ENCODE peak calls at places on chromosomes 2 and 18, in ten cellular contexts. Y, S, A, U, Q, M, B, G, V and K are unnamed samples. For H3K36me3, the result is how much of the 10 kb centered on the place peaks cover.

GRCh38 chr18:69444221-69444620 is 43.5 kb downstream of the DOK6 start:
- DNase-seq in Y (no peak), S (no peak), A (no peak), U (no peak), Q (no peak), M (no peak), B (no peak), G (no peak), V (no peak), K (no peak)

GRCh38 chr2:168156661-168157060 is 90.7 kb downstream of the STK39 start:
- DNase-seq in Y (no peak), S (no peak), A (peak), U (no peak), Q (peak), M (no peak), B (no peak), G (no peak), V (peak), K (peak)

GRCh38 chr2:127859712-127860085 is 1.7 kb upstream of the POLR2D start:
- DNase-seq in Y (peak), S (peak), A (no peak), U (no peak), Q (peak), M (peak), B (no peak), G (peak), V (no peak), K (no peak)

GRCh38 chr18:23210526-23210925 is 75.2 kb downstream of the CABLES1 start:
- DNase-seq in Y (no peak), S (no peak), A (no peak), U (no peak), Q (no peak), M (no peak), B (no peak), G (no peak), V (no peak), K (no peak)

GRCh38 chr18:24818069-24818395 is 357.6 kb downstream of the HRH4 start:
- DNase-seq in Y (no peak), S (no peak), A (no peak), U (no peak), Q (no peak), M (no peak), B (no peak), G (no peak), V (no peak), K (no peak)

GRCh38 chr2:135175177-135175576 is 123.1 kb downstream of the RAB3GAP1 start:
- DNase-seq in Y (peak), S (no peak), A (no peak), U (no peak), Q (no peak), M (no peak), B (no peak), G (no peak), V (no peak), K (no peak)

GRCh38 chr2:240914645-240915525 is 8.7 kb downstream of the CROCC2 start:
- DNase-seq in Y (peak), S (peak), A (no peak), U (no peak), Q (no peak), M (no peak), B (no peak), G (no peak), V (peak), K (no peak)

GRCh38 chr2:12330916-12331315 is 385.8 kb upstream of the TRIB2 start:
- DNase-seq in Y (no peak), S (no peak), A (no peak), U (no peak), Q (no peak), M (no peak), B (no peak), G (no peak), V (no peak), K (no peak)

GRCh38 chr2:104481341-104481740 is 372.6 kb upstream of the POU3F3 start:
- DNase-seq in Y (no peak), S (no peak), A (no peak), U (no peak), Q (no peak), M (no peak), B (no peak), G (no peak), V (no peak), K (no peak)

GRCh38 chr2:2855297-2855696 is 522.3 kb downstream of the EIPR1 start:
- DNase-seq in Y (no peak), S (no peak), A (no peak), U (no peak), Q (no peak), M (no peak), B (no peak), G (no peak), V (no peak), K (no peak)

GRCh38 chr2:176473177-176473576 is 203.9 kb downstream of the MTX2 start:
- DNase-seq in Y (no peak), S (no peak), A (peak), U (peak), Q (peak), M (no peak), B (no peak), G (no peak), V (no peak), K (peak)

GRCh38 chr2:203394519-203395227 is 66.5 kb downstream of the ABI2 start:
- DNase-seq in Y (no peak), S (no peak), A (no peak), U (no peak), Q (no peak), M (no peak), B (no peak), G (peak), V (no peak), K (no peak)

GRCh38 chr2:98912221-98912851 is 23.7 kb downstream of the CRACDL start:
- DNase-seq in Y (peak), S (peak), A (peak), U (peak), Q (no peak), M (no peak), B (no peak), G (no peak), V (no peak), K (peak)

GRCh38 chr2:177315303-177315887 is 50.9 kb upstream of the NFE2L2 start:
- DNase-seq in Y (no peak), S (no peak), A (no peak), U (no peak), Q (no peak), M (no peak), B (no peak), G (no peak), V (no peak), K (no peak)

GRCh38 chr2:75503048-75503607 is 57.6 kb downstream of the EVA1A start:
- DNase-seq in Y (no peak), S (no peak), A (no peak), U (no peak), Q (no peak), M (no peak), B (no peak), G (no peak), V (no peak), K (no peak)

GRCh38 chr2:36562973-36563532 is 34.9 kb downstream of the FEZ2 start:
- DNase-seq in Y (no peak), S (no peak), A (no peak), U (no peak), Q (no peak), M (no peak), B (no peak), G (no peak), V (no peak), K (no peak)

GRCh38 chr18:61972389-61973264 is 79.8 kb upstream of the RNF152 start:
- DNase-seq in Y (no peak), S (no peak), A (no peak), U (no peak), Q (no peak), M (no peak), B (no peak), G (no peak), V (no peak), K (no peak)

GRCh38 chr2:43057026-43057741 is 169.2 kb downstream of the ZFP36L2 start:
- DNase-seq in Y (peak), S (peak), A (peak), U (peak), Q (no peak), M (no peak), B (no peak), G (no peak), V (peak), K (peak)

GRCh38 chr18:34196231-34196630 is 28.5 kb downstream of the NOL4 start:
- DNase-seq in Y (no peak), S (no peak), A (no peak), U (no peak), Q (no peak), M (no peak), B (no peak), G (no peak), V (no peak), K (no peak)

GRCh38 chr2:20513946-20514345 is 67.1 kb downstream of the RHOB start:
- DNase-seq in Y (no peak), S (no peak), A (no peak), U (peak), Q (no peak), M (no peak), B (no peak), G (no peak), V (peak), K (no peak)

GRCh38 chr2:64727843-64728463 is 74.2 kb upstream of the SERTAD2 start:
- DNase-seq in Y (no peak), S (peak), A (no peak), U (no peak), Q (no peak), M (no peak), B (no peak), G (no peak), V (no peak), K (no peak)

GRCh38 chr18:32301976-32302743 is 112.3 kb downstream of the MEP1B start:
- DNase-seq in Y (no peak), S (no peak), A (no peak), U (no peak), Q (no peak), M (no peak), B (no peak), G (no peak), V (no peak), K (no peak)

GRCh38 chr18:13726972-13727331 is 479 bp downstream of the RNMT start:
- DNase-seq in Y (peak), S (no peak), A (no peak), U (peak), Q (peak), M (no peak), B (no peak), G (peak), V (peak), K (no peak)

GRCh38 chr2:38230756-38231155 is 146.3 kb downstream of the ATL2 start:
- DNase-seq in Y (no peak), S (no peak), A (no peak), U (no peak), Q (no peak), M (no peak), B (no peak), G (no peak), V (no peak), K (no peak)

GRCh38 chr2:201257381-201257940 is 2.9 kb upstream of the CASP8 start:
- DNase-seq in Y (peak), S (peak), A (no peak), U (no peak), Q (peak), M (no peak), B (no peak), G (peak), V (no peak), K (peak)

GRCh38 chr2:178072383-178073301 is at the start of gene PDE11A:
- DNase-seq in Y (peak), S (peak), A (peak), U (peak), Q (peak), M (peak), B (no peak), G (peak), V (peak), K (peak)

GRCh38 chr2:66790651-66791181 is 355.8 kb downstream of the MEIS1 start:
- DNase-seq in Y (no peak), S (no peak), A (peak), U (peak), Q (no peak), M (no peak), B (no peak), G (no peak), V (no peak), K (no peak)

GRCh38 chr2:47344890-47345583 is 57.9 kb upstream of the MSH2 start:
- DNase-seq in Y (peak), S (peak), A (peak), U (peak), Q (peak), M (peak), B (no peak), G (peak), V (peak), K (peak)

GRCh38 chr2:65868177-65868576 is 435.8 kb upstream of the SPRED2 start:
- DNase-seq in Y (no peak), S (no peak), A (no peak), U (no peak), Q (no peak), M (no peak), B (no peak), G (no peak), V (no peak), K (no peak)

GRCh38 chr2:163505281-163505680 is 230.5 kb downstream of the FIGN start:
- DNase-seq in Y (no peak), S (no peak), A (no peak), U (no peak), Q (no peak), M (no peak), B (no peak), G (no peak), V (no peak), K (no peak)
- H3K4me3 ChIP-seq in Y (no peak), S (no peak), A (no peak), U (no peak), Q (no peak), M (no peak), B (no peak), G (no peak), V (no peak), K (no peak)

GRCh38 chr18:35979112-35979511 is 6.6 kb downstream of the RMP24 start:
- DNase-seq in Y (no peak), S (no peak), A (no peak), U (no peak), Q (no peak), M (no peak), B (no peak), G (no peak), V (no peak), K (no peak)
- H3K36me3 ChIP-seq in Y (under half), S (half or more), A (under half), U (half or more), Q (under half), M (under half), B (under half), G (half or more), V (half or more), K (half or more)

DNA sequence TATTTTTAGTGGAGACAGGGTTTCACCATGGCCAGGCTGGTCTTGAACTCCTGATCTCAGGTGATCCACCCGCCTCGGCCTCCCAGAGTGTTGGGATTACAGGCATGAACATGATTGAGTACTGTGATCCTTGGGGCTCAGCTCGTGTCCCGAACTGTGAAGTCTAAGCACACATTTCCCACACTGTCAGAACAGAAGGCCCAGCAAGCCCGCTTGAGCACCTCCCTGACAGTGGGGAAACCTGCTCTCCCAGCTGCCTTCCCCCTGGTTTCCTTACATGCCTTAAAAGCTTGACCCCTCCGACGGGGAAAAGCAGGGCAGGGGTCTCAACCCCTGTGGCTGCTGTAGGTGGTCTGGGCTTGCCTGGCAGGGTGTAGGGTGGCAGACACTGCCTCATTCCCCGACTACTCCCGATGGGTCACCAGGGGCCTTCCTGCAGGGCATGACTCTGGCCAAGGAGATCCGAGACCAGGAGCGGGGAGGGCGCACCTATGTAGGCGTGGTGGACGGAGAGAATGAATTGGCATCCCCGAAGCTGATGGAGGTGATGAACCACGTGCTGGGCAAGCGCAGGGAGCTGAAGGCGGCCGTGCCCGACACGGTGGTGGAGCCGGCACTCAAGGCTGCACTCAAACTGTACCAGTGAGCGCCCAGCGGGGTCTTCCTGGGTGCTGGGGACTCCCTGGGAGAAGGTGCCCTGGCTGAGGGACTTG is 10.1 kb downstream of the VIL1 start:
- DNase-seq in Y (no peak), S (peak), A (no peak), U (no peak), Q (no peak), M (no peak), B (no peak), G (no peak), V (no peak), K (no peak)
- TF ChIP-seq POLR2A in Y (no peak), S (no peak), A (no peak), U (no peak), Q (no peak), M (no peak), B (no peak), G (no peak), V (no peak), K (no peak)

GRCh38 chr2:197805598-197806316 is 1.4 kb downstream of the PLCL1 start:
- DNase-seq in Y (no peak), S (no peak), A (no peak), U (no peak), Q (no peak), M (no peak), B (no peak), G (peak), V (no peak), K (no peak)
- H3K4me3 ChIP-seq in Y (no peak), S (peak), A (peak), U (peak), Q (peak), M (peak), B (no peak), G (peak), V (peak), K (peak)

GRCh38 chr2:80938463-80938862 is 633.9 kb upstream of the LRRTM1 start:
- DNase-seq in Y (no peak), S (no peak), A (no peak), U (no peak), Q (no peak), M (no peak), B (no peak), G (no peak), V (no peak), K (no peak)
- H3K36me3 ChIP-seq in Y (under half), S (under half), A (under half), U (under half), Q (under half), M (under half), B (under half), G (under half), V (under half), K (under half)